ENCODE peak calls at places on chromosome 9, in six cellular contexts. W, L, U, X, N and P are unnamed samples.

GRCh38 chr9:16825971-16826370 is 44.5 kb downstream of the BNC2 start:
- DNase-seq in W (no peak), L (no peak), U (no peak), X (no peak), N (no peak), P (no peak)

GRCh38 chr9:99326112-99326916 is 104.2 kb downstream of the SEC61B start:
- DNase-seq in W (no peak), L (peak; percentile 58), U (no peak), X (no peak), N (no peak), P (no peak)

GRCh38 chr9:89375181-89375760 is 57.0 kb downstream of the SECISBP2 start:
- DNase-seq in W (no peak), L (peak; percentile 62), U (no peak), X (no peak), N (no peak), P (peak; percentile 48)

GRCh38 chr9:113711251-113711650 is 164.9 kb upstream of the ZNF618 start:
- DNase-seq in W (no peak), L (peak; percentile 27), U (no peak), X (no peak), N (no peak), P (no peak)

GRCh38 chr9:21682376-21682775 is 120.1 kb upstream of the MTAP start:
- DNase-seq in W (no peak), L (no peak), U (no peak), X (no peak), N (no peak), P (no peak)

GRCh38 chr9:85248514-85249312 is 493.0 kb downstream of the AGTPBP1 start:
- DNase-seq in W (no peak), L (peak; percentile 72), U (no peak), X (no peak), N (no peak), P (no peak)

GRCh38 chr9:81083062-81083461 is 606.3 kb downstream of the TLE1 start:
- DNase-seq in W (no peak), L (peak; percentile 72), U (no peak), X (no peak), N (no peak), P (no peak)

GRCh38 chr9:76654575-76654974 is 109.7 kb upstream of the PCA3 start:
- DNase-seq in W (no peak), L (no peak), U (no peak), X (no peak), N (no peak), P (no peak)

GRCh38 chr9:110977259-110977709 is 61.0 kb downstream of the LPAR1 start:
- DNase-seq in W (no peak), L (peak; percentile 44), U (no peak), X (no peak), N (no peak), P (no peak)

DNA sequence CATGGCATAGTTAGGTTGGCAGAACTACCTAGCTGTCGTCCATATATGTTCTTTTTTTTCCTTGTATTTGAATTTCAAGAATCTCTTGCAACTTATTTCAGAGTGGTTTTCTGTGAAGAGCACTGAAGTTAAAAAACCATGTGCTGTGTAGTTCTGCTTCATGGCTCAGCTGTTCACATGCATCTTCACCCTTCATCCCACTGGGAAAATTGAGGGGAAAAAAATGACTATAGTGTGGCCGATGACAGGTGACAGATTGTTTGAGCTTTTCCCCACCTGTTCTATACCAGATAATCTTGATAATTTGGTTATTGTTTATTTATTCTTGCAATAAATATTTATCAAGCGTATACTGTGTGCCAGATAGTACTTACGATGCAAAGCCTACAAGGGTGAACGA is 77.8 kb downstream of the AOPEP start:
- DNase-seq in W (no peak), L (no peak), U (no peak), X (no peak), N (no peak), P (no peak)
- H3K27ac ChIP-seq in W (no peak overlapping the region), L (no peak overlapping the region), U (no peak overlapping the region), X (no peak overlapping the region), N (no peak overlapping the region), P (no peak overlapping the region)

GRCh38 chr9:128391956-128392301 is 20.8 kb downstream of the URM1 start:
- DNase-seq in W (no peak), L (no peak), U (no peak), X (no peak), N (no peak), P (no peak)

GRCh38 chr9:128393171-128393761 is 22.1 kb downstream of the URM1 start:
- DNase-seq in W (no peak), L (peak; percentile 88), U (no peak), X (no peak), N (no peak), P (no peak)

GRCh38 chr9:128394404-128395168 is 23.4 kb downstream of the URM1 start:
- DNase-seq in W (no peak), L (peak; percentile 46), U (no peak), X (no peak), N (no peak), P (no peak)

GRCh38 chr9:128392302-128393152 is 21.4 kb downstream of the URM1 start:
- DNase-seq in W (no peak), L (peak; percentile 72), U (no peak), X (no peak), N (no peak), P (no peak)

GRCh38 chr9:128393971-128394370 is 22.8 kb downstream of the URM1 start:
- DNase-seq in W (no peak), L (peak; percentile 52), U (no peak), X (no peak), N (no peak), P (no peak)
- H3K4me1 ChIP-seq in W (peaks cover 14% of the 10 kb centered on the region), L (no peaks in the 10 kb centered on the region), U (no peaks in the 10 kb centered on the region), X (no peaks in the 10 kb centered on the region), N (no peaks in the 10 kb centered on the region), P (peaks cover 5% of the 10 kb centered on the region)

DNA sequence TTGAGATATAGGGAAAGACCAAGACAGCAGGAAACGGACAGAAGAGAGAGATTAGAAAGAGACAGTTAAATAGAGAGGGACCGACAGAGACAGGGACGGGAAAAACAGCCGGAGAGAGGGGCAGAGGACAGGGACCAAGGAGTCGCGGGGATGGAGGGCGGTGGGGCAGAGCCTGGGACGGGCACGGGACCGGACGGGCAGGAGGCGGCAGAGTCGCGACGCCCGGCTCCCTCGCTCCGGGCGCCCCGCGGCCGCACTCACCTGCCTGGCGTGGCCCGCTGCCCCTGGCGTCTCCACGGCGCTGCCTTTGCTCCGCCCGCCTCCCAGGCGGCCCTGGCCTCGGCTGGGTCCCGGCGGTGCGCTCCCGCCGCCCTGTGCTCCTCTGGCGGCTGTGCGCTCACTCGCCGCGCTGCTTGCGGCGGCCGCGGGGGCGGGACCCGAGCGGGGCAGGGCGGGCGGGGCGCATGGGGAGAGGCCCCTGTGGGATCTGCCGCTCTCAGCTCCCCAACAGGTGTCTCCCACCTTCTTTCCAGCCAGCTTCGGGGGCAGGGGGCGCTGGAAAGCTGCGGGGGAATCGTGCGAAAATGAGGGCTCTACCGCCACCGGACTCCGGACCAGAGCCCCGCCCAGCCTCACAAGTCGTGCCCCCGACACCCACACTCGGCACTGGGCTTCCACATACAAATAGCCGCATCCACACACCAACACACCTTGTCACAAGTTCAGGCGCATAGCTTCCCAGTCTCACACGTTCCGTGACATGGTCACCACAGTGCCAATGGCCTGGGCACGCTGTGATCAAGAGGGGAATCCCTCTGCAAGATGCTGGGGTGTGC is at the start of gene ARID3C:
- DNase-seq in W (no peak), L (peak; percentile 77), U (peak; percentile 72), X (no peak), N (peak; percentile 56), P (peak; percentile 69)
- H3K27me3 ChIP-seq in W (peaks cover 70% of the 10 kb centered on the region), L (peaks cover 71% of the 10 kb centered on the region), U (no peaks in the 10 kb centered on the region), X (peaks cover 57% of the 10 kb centered on the region), N (peaks cover 12% of the 10 kb centered on the region), P (no peaks in the 10 kb centered on the region)

GRCh38 chr9:72442212-72442607 is 77.2 kb upstream of the ZFAND5 start:
- DNase-seq in W (no peak), L (peak; percentile 61), U (no peak), X (no peak), N (no peak), P (no peak)
- H3K27ac ChIP-seq in W (peak overlapping the region; percentile 8), L (no peak overlapping the region), U (no peak overlapping the region), X (no peak overlapping the region), N (no peak overlapping the region), P (no peak overlapping the region)